ENCODE peak calls at places on chromosomes 1 and 21, in five cellular contexts. H is upper lobe of left lung, I is gastrocnemius medialis, F is cardiac muscle cell, J is lung. U is an unnamed sample. For H3K4me1, the result is how much of the 10 kb centered on the place peaks cover.

GRCh38 chr1:183912265-183912886 is 107.5 kb downstream of the RGL1 start:
- DNase-seq in H (no peak), I (no peak), F (no peak), J (no peak), U (no peak)

GRCh38 chr1:184152502-184152901 is 101.0 kb downstream of the TSEN15 start:
- DNase-seq in H (peak), I (no peak), F (no peak), J (no peak), U (peak)

GRCh38 chr1:208500379-208500778 is 256.2 kb upstream of the PLXNA2 start:
- DNase-seq in H (no peak), I (no peak), F (no peak), J (no peak), U (no peak)

GRCh38 chr1:77533660-77534295 is 148.7 kb downstream of the ZZZ3 start:
- DNase-seq in H (peak), I (no peak), F (peak), J (peak), U (peak)

GRCh38 chr1:101238041-101238515 is 1.3 kb downstream of the S1PR1 start:
- DNase-seq in H (peak), I (no peak), F (peak), J (no peak), U (no peak)

GRCh38 chr21:25956993-25957714 is 213.4 kb downstream of the APP start:
- DNase-seq in H (no peak), I (peak), F (no peak), J (no peak), U (no peak)

GRCh38 chr1:165144757-165145397 is 211.6 kb downstream of the LMX1A start:
- DNase-seq in H (peak), I (peak), F (peak), J (peak), U (peak)

GRCh38 chr1:3399732-3400131 is 54.7 kb upstream of the ARHGEF16 start:
- DNase-seq in H (no peak), I (no peak), F (no peak), J (no peak), U (no peak)

GRCh38 chr1:58487002-58487401 is 59.5 kb downstream of the OMA1 start:
- DNase-seq in H (no peak), I (no peak), F (no peak), J (no peak), U (no peak)

GRCh38 chr1:89728381-89728780 is 92.5 kb upstream of the LRRC8D start:
- DNase-seq in H (no peak), I (no peak), F (no peak), J (no peak), U (no peak)

GRCh38 chr1:183780159-183780558 is 24.8 kb upstream of the RGL1 start:
- DNase-seq in H (no peak), I (no peak), F (no peak), J (no peak), U (no peak)

GRCh38 chr1:67005068-67005467 is 48.9 kb downstream of the SLC35D1 start:
- DNase-seq in H (no peak), I (peak), F (no peak), J (no peak), U (peak)

GRCh38 chr1:94110021-94110761 is 10.8 kb downstream of the ABCA4 start:
- DNase-seq in H (no peak), I (no peak), F (no peak), J (no peak), U (no peak)

GRCh38 chr21:46518983-46519583 is 60.4 kb downstream of the DIP2A start:
- DNase-seq in H (no peak), I (no peak), F (peak), J (no peak), U (no peak)

GRCh38 chr1:159089184-159089791 is 12.7 kb upstream of the AIM2 start:
- DNase-seq in H (no peak), I (no peak), F (no peak), J (no peak), U (no peak)

GRCh38 chr1:185487030-185487429 is 170.0 kb upstream of the IVNS1ABP start:
- DNase-seq in H (no peak), I (no peak), F (no peak), J (no peak), U (no peak)

GRCh38 chr1:92870591-92870990 is 38.8 kb downstream of the RPL5 start:
- DNase-seq in H (no peak), I (no peak), F (no peak), J (no peak), U (no peak)

GRCh38 chr1:66540434-66541032 is 6.6 kb downstream of the SGIP1 start:
- DNase-seq in H (no peak), I (no peak), F (peak), J (no peak), U (no peak)

GRCh38 chr1:61090546-61090945 is 8.2 kb downstream of the NFIA start:
- DNase-seq in H (no peak), I (no peak), F (no peak), J (no peak), U (no peak)
- H3K4me1 ChIP-seq in H (under half), I (half or more), F (under half), J (under half), U (half or more)

GRCh38 chr1:156117414-156118174 is 3.1 kb downstream of the LMNA start:
- DNase-seq in H (no peak), I (no peak), F (no peak), J (no peak), U (no peak)
- H3K4me3 ChIP-seq in H (peak), I (peak), F (no peak), J (no peak), U (peak)

DNA sequence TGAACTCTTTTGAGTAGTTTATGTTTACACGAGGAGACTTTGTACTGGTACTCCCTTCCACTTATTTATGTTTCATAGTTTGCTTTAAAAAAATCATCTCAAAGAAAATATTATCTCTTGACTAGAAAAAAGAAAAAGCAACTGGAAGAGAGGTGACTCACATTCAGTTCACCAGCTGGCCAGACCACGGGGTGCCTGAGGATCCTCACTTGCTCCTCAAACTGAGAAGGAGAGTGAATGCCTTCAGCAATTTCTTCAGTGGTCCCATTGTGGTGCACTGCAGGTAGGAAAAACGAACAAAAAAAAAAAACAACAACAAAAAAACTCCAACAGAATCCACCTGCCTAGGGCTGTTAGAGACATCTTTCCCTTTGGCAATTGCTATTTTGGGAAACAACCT is 102.9 kb downstream of the PTPRC start:
- DNase-seq in H (no peak), I (no peak), F (no peak), J (no peak), U (no peak)
- H3K4me1 ChIP-seq in H (under half), I (under half), F (under half), J (under half), U (under half)

DNA sequence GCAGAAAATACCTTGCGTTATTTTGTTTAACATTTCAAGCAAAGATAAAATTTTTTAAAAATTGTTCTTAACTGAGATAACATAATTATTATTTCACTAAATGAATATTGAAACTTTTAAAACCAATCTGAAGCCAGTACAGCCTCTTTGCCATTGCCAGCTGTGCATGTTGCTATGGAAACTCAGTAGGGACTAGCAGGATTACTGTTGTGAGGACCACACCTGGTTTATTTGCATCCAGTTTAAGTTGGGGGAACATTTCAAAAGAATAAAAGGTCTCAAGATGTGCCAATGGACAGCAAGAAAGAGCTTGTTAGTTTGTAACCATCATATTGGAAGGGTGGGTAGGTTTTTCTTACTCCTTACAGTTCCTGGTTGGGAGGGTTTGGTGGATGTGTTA is 80.7 kb downstream of the POU2F1 start:
- DNase-seq in H (no peak), I (no peak), F (no peak), J (no peak), U (no peak)
- H3K4me3 ChIP-seq in H (no peak), I (no peak), F (no peak), J (no peak), U (no peak)